ENCODE peak calls at places on chromosomes 11 and 22, in five cellular contexts. One of them, this sample, is unnamed.

GRCh38 chr11:114121744-114122504 is 62.4 kb downstream of the ZBTB16 start:
- DNase-seq in EL: no peak
- DNase-seq in stimulated activated CD8-positive, alpha-beta memory T cell treated with anti-CD3 and anti-CD28 coated beads, Interleukin-7, amount 100 ng/mL, for 1 hour: no peak
- DNase-seq in head of caudate nucleus: no peak
- DNase-seq in EH: no peak
- DNase-seq in this sample: no peak

GRCh38 chr11:20201231-20201630 is 41.0 kb upstream of the DBX1 start:
- DNase-seq in EH: no peak
- DNase-seq in head of caudate nucleus: no peak
- DNase-seq in stimulated activated CD8-positive, alpha-beta memory T cell treated with anti-CD3 and anti-CD28 coated beads, Interleukin-7, amount 100 ng/mL, for 1 hour: no peak
- DNase-seq in EL: no peak
- DNase-seq in this sample: no peak

GRCh38 chr11:92500463-92500862 is 275.8 kb downstream of the FAT3 start:
- DNase-seq in stimulated activated CD8-positive, alpha-beta memory T cell treated with anti-CD3 and anti-CD28 coated beads, Interleukin-7, amount 100 ng/mL, for 1 hour: no peak
- DNase-seq in EL: no peak
- DNase-seq in EH: no peak
- DNase-seq in head of caudate nucleus: no peak
- DNase-seq in this sample: no peak

GRCh38 chr11:1758611-1759150 is 5.0 kb downstream of the CTSD start:
- DNase-seq in EH: no peak
- DNase-seq in stimulated activated CD8-positive, alpha-beta memory T cell treated with anti-CD3 and anti-CD28 coated beads, Interleukin-7, amount 100 ng/mL, for 1 hour: no peak
- DNase-seq in head of caudate nucleus: no peak
- DNase-seq in EL: no peak
- DNase-seq in this sample: no peak

GRCh38 chr22:26501996-26502395 is 10.3 kb downstream of the TFIP11 start:
- DNase-seq in EH: no peak
- DNase-seq in stimulated activated CD8-positive, alpha-beta memory T cell treated with anti-CD3 and anti-CD28 coated beads, Interleukin-7, amount 100 ng/mL, for 1 hour: no peak
- DNase-seq in EL: no peak
- DNase-seq in head of caudate nucleus: no peak
- DNase-seq in this sample: no peak

GRCh38 chr22:37088108-37088605 is 21.4 kb downstream of the TMPRSS6 start:
- DNase-seq in head of caudate nucleus: no peak
- DNase-seq in stimulated activated CD8-positive, alpha-beta memory T cell treated with anti-CD3 and anti-CD28 coated beads, Interleukin-7, amount 100 ng/mL, for 1 hour: no peak
- DNase-seq in EL: peak; percentile 57
- DNase-seq in EH: peak; percentile 49
- DNase-seq in this sample: peak; percentile 9

GRCh38 chr11:1759151-1759850 is 4.4 kb downstream of the CTSD start:
- DNase-seq in EH: no peak
- DNase-seq in head of caudate nucleus: no peak
- DNase-seq in stimulated activated CD8-positive, alpha-beta memory T cell treated with anti-CD3 and anti-CD28 coated beads, Interleukin-7, amount 100 ng/mL, for 1 hour: no peak
- DNase-seq in EL: no peak
- DNase-seq in this sample: no peak

GRCh38 chr22:19689408-19689807 is 24.9 kb upstream of the SEPTIN5 start:
- DNase-seq in head of caudate nucleus: no peak
- DNase-seq in EL: no peak
- DNase-seq in stimulated activated CD8-positive, alpha-beta memory T cell treated with anti-CD3 and anti-CD28 coated beads, Interleukin-7, amount 100 ng/mL, for 1 hour: no peak
- DNase-seq in EH: no peak
- DNase-seq in this sample: no peak

GRCh38 chr11:116984589-116984988 is 113.6 kb downstream of the SIK3 start:
- DNase-seq in EL: peak; percentile 98
- DNase-seq in EH: peak; percentile 96
- DNase-seq in head of caudate nucleus: peak; percentile 35
- DNase-seq in stimulated activated CD8-positive, alpha-beta memory T cell treated with anti-CD3 and anti-CD28 coated beads, Interleukin-7, amount 100 ng/mL, for 1 hour: no peak
- DNase-seq in this sample: peak; percentile 91

GRCh38 chr11:131254254-131254653 is 116.2 kb upstream of the NTM start:
- DNase-seq in stimulated activated CD8-positive, alpha-beta memory T cell treated with anti-CD3 and anti-CD28 coated beads, Interleukin-7, amount 100 ng/mL, for 1 hour: no peak
- DNase-seq in head of caudate nucleus: no peak
- DNase-seq in EH: no peak
- DNase-seq in EL: no peak
- DNase-seq in this sample: no peak